ENCODE peak calls at places on chromosomes 11 and 22, in eight cellular contexts. One of them, this sample, is unnamed.

GRCh38 chr22:22535662-22536061 is 15.6 kb upstream of the ZNF280A start:
- DNase-seq in GM12865: no peak
- DNase-seq in OCI-LY7: no peak
- DNase-seq in fibroblast of pulmonary artery: no peak
- DNase-seq in mucosa of descending colon: no peak
- DNase-seq in brain microvascular endothelial cell: no peak
- DNase-seq in neuronal stem cell: no peak
- DNase-seq in AG09309: no peak
- DNase-seq in this sample: no peak

GRCh38 chr22:20747223-20747622 is 26.7 kb upstream of the SERPIND1 start:
- DNase-seq in GM12865: no peak
- DNase-seq in OCI-LY7: no peak
- DNase-seq in fibroblast of pulmonary artery: no peak
- DNase-seq in mucosa of descending colon: no peak
- DNase-seq in brain microvascular endothelial cell: no peak
- DNase-seq in neuronal stem cell: no peak
- DNase-seq in AG09309: no peak
- DNase-seq in this sample: no peak

GRCh38 chr11:60209977-60210376 is 27.1 kb upstream of the MS4A6A start:
- DNase-seq in GM12865: no peak
- DNase-seq in OCI-LY7: no peak
- DNase-seq in fibroblast of pulmonary artery: no peak
- DNase-seq in mucosa of descending colon: no peak
- DNase-seq in brain microvascular endothelial cell: no peak
- DNase-seq in neuronal stem cell: no peak
- DNase-seq in AG09309: no peak
- DNase-seq in this sample: no peak

GRCh38 chr22:39490135-39490798 is 11.8 kb upstream of the MIEF1 start:
- DNase-seq in GM12865: peak
- DNase-seq in OCI-LY7: peak
- DNase-seq in fibroblast of pulmonary artery: peak
- DNase-seq in mucosa of descending colon: peak
- DNase-seq in brain microvascular endothelial cell: peak
- DNase-seq in neuronal stem cell: peak
- DNase-seq in AG09309: no peak
- DNase-seq in this sample: peak

GRCh38 chr11:103709366-103709765 is 327.1 kb upstream of the DDI1 start:
- DNase-seq in GM12865: peak
- DNase-seq in OCI-LY7: peak
- DNase-seq in fibroblast of pulmonary artery: no peak
- DNase-seq in mucosa of descending colon: no peak
- DNase-seq in brain microvascular endothelial cell: no peak
- DNase-seq in neuronal stem cell: no peak
- DNase-seq in AG09309: no peak
- DNase-seq in this sample: no peak

GRCh38 chr11:10257478-10257877 is 36.5 kb downstream of the SBF2 start:
- DNase-seq in GM12865: no peak
- DNase-seq in OCI-LY7: no peak
- DNase-seq in fibroblast of pulmonary artery: no peak
- DNase-seq in mucosa of descending colon: no peak
- DNase-seq in brain microvascular endothelial cell: no peak
- DNase-seq in neuronal stem cell: no peak
- DNase-seq in AG09309: no peak
- DNase-seq in this sample: no peak

GRCh38 chr22:46867106-46867505 is 104.7 kb downstream of the TBC1D22A start:
- DNase-seq in GM12865: no peak
- DNase-seq in OCI-LY7: no peak
- DNase-seq in fibroblast of pulmonary artery: no peak
- DNase-seq in mucosa of descending colon: no peak
- DNase-seq in brain microvascular endothelial cell: no peak
- DNase-seq in neuronal stem cell: no peak
- DNase-seq in AG09309: no peak
- DNase-seq in this sample: peak

GRCh38 chr11:45654242-45654641 is 11.2 kb downstream of the CHST1 start:
- DNase-seq in GM12865: no peak
- DNase-seq in OCI-LY7: no peak
- DNase-seq in fibroblast of pulmonary artery: no peak
- DNase-seq in mucosa of descending colon: no peak
- DNase-seq in brain microvascular endothelial cell: no peak
- DNase-seq in neuronal stem cell: no peak
- DNase-seq in AG09309: no peak
- DNase-seq in this sample: no peak

GRCh38 chr11:35917676-35918075 is 26.2 kb upstream of the LDLRAD3 start:
- DNase-seq in GM12865: peak
- DNase-seq in OCI-LY7: no peak
- DNase-seq in fibroblast of pulmonary artery: no peak
- DNase-seq in mucosa of descending colon: no peak
- DNase-seq in brain microvascular endothelial cell: no peak
- DNase-seq in neuronal stem cell: no peak
- DNase-seq in AG09309: no peak
- DNase-seq in this sample: no peak
- H3K4me3 ChIP-seq in GM12865: no peak
- H3K4me3 ChIP-seq in OCI-LY7: no peak
- H3K4me3 ChIP-seq in fibroblast of pulmonary artery: no peak
- H3K4me3 ChIP-seq in mucosa of descending colon: no peak
- H3K4me3 ChIP-seq in brain microvascular endothelial cell: no peak
- H3K4me3 ChIP-seq in neuronal stem cell: no peak
- H3K4me3 ChIP-seq in AG09309: no peak
- H3K4me3 ChIP-seq in this sample: no peak

GRCh38 chr22:43652845-43653244 is 159.3 kb downstream of the EFCAB6 start:
- DNase-seq in GM12865: no peak
- DNase-seq in OCI-LY7: no peak
- DNase-seq in fibroblast of pulmonary artery: no peak
- DNase-seq in mucosa of descending colon: no peak
- DNase-seq in brain microvascular endothelial cell: no peak
- DNase-seq in neuronal stem cell: no peak
- DNase-seq in AG09309: no peak
- DNase-seq in this sample: no peak
- H3K4me3 ChIP-seq in GM12865: no peak
- H3K4me3 ChIP-seq in OCI-LY7: no peak
- H3K4me3 ChIP-seq in fibroblast of pulmonary artery: no peak
- H3K4me3 ChIP-seq in mucosa of descending colon: no peak
- H3K4me3 ChIP-seq in brain microvascular endothelial cell: no peak
- H3K4me3 ChIP-seq in neuronal stem cell: no peak
- H3K4me3 ChIP-seq in AG09309: no peak
- H3K4me3 ChIP-seq in this sample: no peak

DNA sequence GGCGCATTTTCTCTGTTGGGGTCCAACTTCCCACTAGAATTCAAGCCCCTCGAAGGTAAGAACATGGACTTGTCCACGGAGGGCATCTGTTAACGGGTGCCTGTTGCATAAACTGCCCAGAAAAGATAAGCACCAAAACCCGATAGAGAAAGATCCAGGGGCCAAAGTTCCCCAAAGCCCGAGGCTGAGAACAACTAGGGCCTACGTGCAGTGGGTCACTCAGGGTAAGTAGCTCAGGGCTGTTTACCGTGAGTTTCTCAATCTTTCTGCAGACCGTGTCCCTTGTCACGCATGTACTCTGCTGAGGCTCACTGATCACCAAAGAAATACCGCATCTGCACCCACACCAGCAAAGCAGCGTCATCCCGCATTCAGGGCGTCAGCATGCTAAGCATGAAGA is 24.4 kb downstream of the PGA5 start:
- DNase-seq in GM12865: no peak
- DNase-seq in OCI-LY7: no peak
- DNase-seq in fibroblast of pulmonary artery: no peak
- DNase-seq in mucosa of descending colon: no peak
- DNase-seq in brain microvascular endothelial cell: no peak
- DNase-seq in neuronal stem cell: no peak
- DNase-seq in AG09309: no peak
- DNase-seq in this sample: no peak
- H3K4me3 ChIP-seq in GM12865: no peak
- H3K4me3 ChIP-seq in OCI-LY7: no peak
- H3K4me3 ChIP-seq in fibroblast of pulmonary artery: no peak
- H3K4me3 ChIP-seq in mucosa of descending colon: no peak
- H3K4me3 ChIP-seq in brain microvascular endothelial cell: no peak
- H3K4me3 ChIP-seq in neuronal stem cell: no peak
- H3K4me3 ChIP-seq in AG09309: no peak
- H3K4me3 ChIP-seq in this sample: no peak

GRCh38 chr11:128737704-128738103 is 43.8 kb downstream of the FLI1 start:
- DNase-seq in GM12865: no peak
- DNase-seq in OCI-LY7: no peak
- DNase-seq in fibroblast of pulmonary artery: peak
- DNase-seq in mucosa of descending colon: no peak
- DNase-seq in brain microvascular endothelial cell: no peak
- DNase-seq in neuronal stem cell: no peak
- DNase-seq in AG09309: no peak
- DNase-seq in this sample: no peak

GRCh38 chr11:128739589-128739988 is 45.7 kb downstream of the FLI1 start:
- DNase-seq in GM12865: no peak
- DNase-seq in OCI-LY7: no peak
- DNase-seq in fibroblast of pulmonary artery: no peak
- DNase-seq in mucosa of descending colon: no peak
- DNase-seq in brain microvascular endothelial cell: no peak
- DNase-seq in neuronal stem cell: no peak
- DNase-seq in AG09309: no peak
- DNase-seq in this sample: no peak

GRCh38 chr11:128735935-128736610 is 42.2 kb downstream of the FLI1 start:
- DNase-seq in GM12865: peak
- DNase-seq in OCI-LY7: peak
- DNase-seq in fibroblast of pulmonary artery: no peak
- DNase-seq in mucosa of descending colon: no peak
- DNase-seq in brain microvascular endothelial cell: no peak
- DNase-seq in neuronal stem cell: no peak
- DNase-seq in AG09309: no peak
- DNase-seq in this sample: no peak

GRCh38 chr11:128741511-128741910 is 47.6 kb downstream of the FLI1 start:
- DNase-seq in GM12865: no peak
- DNase-seq in OCI-LY7: no peak
- DNase-seq in fibroblast of pulmonary artery: no peak
- DNase-seq in mucosa of descending colon: no peak
- DNase-seq in brain microvascular endothelial cell: no peak
- DNase-seq in neuronal stem cell: no peak
- DNase-seq in AG09309: no peak
- DNase-seq in this sample: no peak

GRCh38 chr11:128738942-128739341 is 45.1 kb downstream of the FLI1 start:
- DNase-seq in GM12865: no peak
- DNase-seq in OCI-LY7: peak
- DNase-seq in fibroblast of pulmonary artery: no peak
- DNase-seq in mucosa of descending colon: no peak
- DNase-seq in brain microvascular endothelial cell: no peak
- DNase-seq in neuronal stem cell: no peak
- DNase-seq in AG09309: no peak
- DNase-seq in this sample: no peak
- H3K4me3 ChIP-seq in GM12865: no peak
- H3K4me3 ChIP-seq in OCI-LY7: peak
- H3K4me3 ChIP-seq in fibroblast of pulmonary artery: no peak
- H3K4me3 ChIP-seq in mucosa of descending colon: no peak
- H3K4me3 ChIP-seq in brain microvascular endothelial cell: no peak
- H3K4me3 ChIP-seq in neuronal stem cell: no peak
- H3K4me3 ChIP-seq in AG09309: no peak
- H3K4me3 ChIP-seq in this sample: no peak

DNA sequence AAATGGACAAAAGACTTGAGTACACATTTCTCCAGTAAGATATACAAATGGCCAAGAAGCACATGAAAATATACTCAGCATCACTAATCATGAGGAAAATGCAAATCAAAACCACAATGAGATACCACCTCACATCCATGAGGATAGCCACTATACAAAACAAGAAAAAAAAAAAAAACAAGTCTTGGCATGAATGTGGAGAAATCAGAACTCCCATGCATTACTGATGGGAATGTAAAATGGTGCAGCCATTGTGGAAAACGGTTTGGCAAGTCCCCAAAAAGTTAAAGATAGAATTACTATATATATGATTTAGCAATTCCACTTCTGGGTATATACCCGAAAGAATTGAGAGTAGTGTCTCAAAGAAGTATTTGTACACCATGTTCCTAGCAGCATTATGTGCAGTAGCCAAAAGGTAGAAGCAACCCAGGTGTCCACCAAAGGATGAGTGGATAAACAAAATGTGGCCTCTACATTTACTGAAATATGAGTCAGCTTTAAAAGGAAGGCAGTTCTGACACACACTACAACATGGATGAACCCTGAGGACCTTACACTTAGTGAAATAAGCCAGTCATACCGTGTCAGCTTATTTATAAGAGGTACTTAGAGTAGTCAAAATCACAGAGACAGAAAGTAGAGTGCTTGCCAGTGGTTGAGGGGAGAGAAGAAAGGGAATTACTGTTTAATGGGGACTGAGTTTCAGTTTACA is 146.3 kb downstream of the WNT7B start:
- DNase-seq in GM12865: no peak
- DNase-seq in OCI-LY7: no peak
- DNase-seq in fibroblast of pulmonary artery: peak
- DNase-seq in mucosa of descending colon: no peak
- DNase-seq in brain microvascular endothelial cell: peak
- DNase-seq in neuronal stem cell: no peak
- DNase-seq in AG09309: no peak
- DNase-seq in this sample: peak
- H3K4me3 ChIP-seq in GM12865: no peak
- H3K4me3 ChIP-seq in OCI-LY7: no peak
- H3K4me3 ChIP-seq in fibroblast of pulmonary artery: no peak
- H3K4me3 ChIP-seq in mucosa of descending colon: no peak
- H3K4me3 ChIP-seq in brain microvascular endothelial cell: no peak
- H3K4me3 ChIP-seq in neuronal stem cell: no peak
- H3K4me3 ChIP-seq in AG09309: no peak
- H3K4me3 ChIP-seq in this sample: no peak